ENCODE peak calls at places on chromosomes 2 and 18, in six cellular contexts. B, L, X, C, K and Y are unnamed samples. For H3K36me3, the result is how much of the 10 kb centered on the place peaks cover.

GRCh38 chr2:163794635-163795034 is 58.8 kb upstream of the FIGN start:
- DNase-seq in B (no peak), L (peak), X (no peak), C (no peak), K (no peak), Y (no peak)

GRCh38 chr2:241115361-241115760 is 13.3 kb upstream of the MTERF4 start:
- DNase-seq in B (no peak), L (no peak), X (no peak), C (no peak), K (no peak), Y (no peak)

GRCh38 chr18:46601338-46601908 is 55.6 kb downstream of the LOXHD1 start:
- DNase-seq in B (no peak), L (no peak), X (no peak), C (no peak), K (no peak), Y (no peak)

GRCh38 chr2:174729797-174730529 is 34.3 kb downstream of the CHRNA1 start:
- DNase-seq in B (no peak), L (no peak), X (peak), C (no peak), K (no peak), Y (no peak)

GRCh38 chr18:56451188-56451587 is 187.2 kb downstream of the TXNL1 start:
- DNase-seq in B (no peak), L (peak), X (no peak), C (no peak), K (no peak), Y (no peak)

GRCh38 chr2:128622916-128623620 is 304.4 kb upstream of the HS6ST1 start:
- DNase-seq in B (no peak), L (no peak), X (no peak), C (no peak), K (no peak), Y (no peak)

GRCh38 chr2:186995092-186995491 is 146.1 kb upstream of the ZSWIM2 start:
- DNase-seq in B (no peak), L (peak), X (no peak), C (no peak), K (no peak), Y (no peak)

GRCh38 chr2:102553601-102554000 is 65.8 kb upstream of the SLC9A2 start:
- DNase-seq in B (no peak), L (peak), X (no peak), C (no peak), K (no peak), Y (no peak)

GRCh38 chr2:215619989-215620388 is 184.1 kb upstream of the FN1 start:
- DNase-seq in B (peak), L (no peak), X (no peak), C (no peak), K (peak), Y (no peak)

GRCh38 chr18:51668101-51668500 is 470.6 kb upstream of the MEX3C start:
- DNase-seq in B (peak), L (peak), X (peak), C (no peak), K (peak), Y (no peak)

GRCh38 chr18:79573921-79574491 is 105.6 kb upstream of the CTDP1 start:
- DNase-seq in B (no peak), L (no peak), X (no peak), C (no peak), K (no peak), Y (no peak)

DNA sequence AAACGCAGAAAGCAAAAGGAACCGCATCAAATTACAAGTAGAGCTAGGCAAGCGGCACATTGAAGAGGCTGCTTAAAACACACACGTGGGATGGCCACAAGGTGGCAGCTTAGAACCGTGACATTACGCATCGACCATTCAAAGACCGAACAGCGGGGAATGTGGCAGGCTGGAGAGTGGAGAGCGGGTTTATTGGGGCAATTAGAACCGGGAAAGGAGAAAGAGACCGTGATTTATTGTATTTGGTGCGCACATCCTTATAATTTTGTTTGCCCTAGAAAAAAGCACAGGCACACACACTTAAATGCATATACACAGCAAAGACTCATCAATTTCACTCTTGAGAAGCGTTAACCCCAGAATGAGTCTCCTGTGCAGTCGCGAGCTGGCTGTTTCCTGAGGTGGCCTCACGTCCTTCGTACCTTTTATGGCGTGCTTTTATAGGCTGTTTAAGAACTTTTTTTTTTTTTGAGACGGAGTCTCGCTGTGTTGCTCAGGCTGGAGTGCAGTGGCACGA is 31.7 kb upstream of the MEP1B start:
- DNase-seq in B (peak), L (peak), X (peak), C (peak), K (peak), Y (peak)
- TF ChIP-seq CTCF in B (peak), L (peak), X (peak), C (peak), K (peak), Y (peak)

DNA sequence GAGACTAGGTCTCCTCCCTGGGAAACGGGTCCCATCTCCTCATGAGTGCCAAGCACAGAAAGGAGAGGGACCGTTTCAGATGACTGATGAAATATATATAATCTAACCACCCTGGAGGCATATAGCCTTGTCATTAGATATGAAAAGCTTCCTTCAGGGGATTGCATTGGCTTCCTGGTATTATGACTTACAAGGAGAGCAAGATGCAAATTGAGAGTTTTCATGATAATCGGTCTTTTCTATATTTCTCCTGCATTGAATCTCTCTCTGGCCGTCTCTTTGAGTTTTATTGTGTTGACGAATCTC is 554.8 kb downstream of the CMPK2 start:
- DNase-seq in B (no peak), L (no peak), X (no peak), C (no peak), K (no peak), Y (no peak)
- H3K4me3 ChIP-seq in B (no peak), L (no peak), X (no peak), C (no peak), K (no peak), Y (no peak)

GRCh38 chr2:38298539-38298938 is 78.5 kb downstream of the ATL2 start:
- DNase-seq in B (no peak), L (no peak), X (no peak), C (no peak), K (no peak), Y (no peak)
- H3K36me3 ChIP-seq in B (under half), L (under half), X (under half), C (half or more), K (under half), Y (under half)

GRCh38 chr18:3665187-3665586 is 215.2 kb downstream of the TGIF1 start:
- DNase-seq in B (no peak), L (no peak), X (no peak), C (no peak), K (no peak), Y (no peak)

GRCh38 chr18:3665780-3666525 is 216.0 kb downstream of the TGIF1 start:
- DNase-seq in B (peak), L (peak), X (peak), C (peak), K (peak), Y (peak)

GRCh38 chr18:3663870-3664512 is 214.0 kb downstream of the TGIF1 start:
- DNase-seq in B (no peak), L (no peak), X (no peak), C (no peak), K (no peak), Y (no peak)

GRCh38 chr18:3666526-3667254 is 216.7 kb downstream of the TGIF1 start:
- DNase-seq in B (no peak), L (no peak), X (no peak), C (no peak), K (no peak), Y (no peak)

GRCh38 chr18:3664563-3665178 is 214.7 kb downstream of the TGIF1 start:
- DNase-seq in B (peak), L (no peak), X (peak), C (no peak), K (no peak), Y (no peak)
- TF ChIP-seq CTCF in B (peak), L (no peak), X (peak), C (no peak), K (no peak), Y (peak)

GRCh38 chr2:9251154-9252001 is 44.8 kb downstream of the ASAP2 start:
- DNase-seq in B (peak), L (peak), X (no peak), C (no peak), K (no peak), Y (no peak)
- H3K4me3 ChIP-seq in B (no peak), L (no peak), X (no peak), C (no peak), K (no peak), Y (no peak)

GRCh38 chr18:9788140-9788539 is 80.0 kb downstream of the RAB31 start:
- DNase-seq in B (no peak), L (no peak), X (no peak), C (no peak), K (no peak), Y (no peak)

GRCh38 chr18:9792565-9793226 is 84.6 kb downstream of the RAB31 start:
- DNase-seq in B (peak), L (peak), X (peak), C (no peak), K (no peak), Y (no peak)

GRCh38 chr18:9787716-9788115 is 79.6 kb downstream of the RAB31 start:
- DNase-seq in B (no peak), L (no peak), X (no peak), C (no peak), K (no peak), Y (no peak)

GRCh38 chr18:9788860-9789259 is 80.8 kb downstream of the RAB31 start:
- DNase-seq in B (no peak), L (no peak), X (no peak), C (no peak), K (no peak), Y (no peak)

GRCh38 chr18:9790261-9790660 is 82.2 kb downstream of the RAB31 start:
- DNase-seq in B (no peak), L (no peak), X (no peak), C (no peak), K (no peak), Y (no peak)
- H3K36me3 ChIP-seq in B (under half), L (under half), X (under half), C (under half), K (under half), Y (under half)

DNA sequence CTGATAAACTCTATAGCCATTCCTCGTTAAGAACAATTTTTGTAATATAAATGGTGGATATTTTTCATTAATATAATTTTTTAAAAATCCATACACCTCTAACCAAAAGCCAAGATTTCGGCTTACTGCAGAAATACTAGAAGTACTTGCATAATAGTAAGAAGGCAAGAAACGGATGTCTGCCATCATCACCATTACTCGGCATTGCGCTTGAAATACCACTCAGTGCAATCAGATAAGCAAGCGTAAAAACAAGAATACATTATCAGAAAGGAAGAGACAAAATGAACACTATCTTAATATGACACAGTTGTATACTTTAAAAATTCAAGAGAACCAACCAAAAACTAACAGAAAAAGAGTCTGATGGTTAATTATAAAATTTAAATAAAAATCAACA is 15.2 kb upstream of the BOLA3 start:
- DNase-seq in B (no peak), L (no peak), X (no peak), C (no peak), K (no peak), Y (no peak)
- TF ChIP-seq CTCF in B (no peak), L (no peak), X (no peak), C (no peak), K (no peak), Y (no peak)

DNA sequence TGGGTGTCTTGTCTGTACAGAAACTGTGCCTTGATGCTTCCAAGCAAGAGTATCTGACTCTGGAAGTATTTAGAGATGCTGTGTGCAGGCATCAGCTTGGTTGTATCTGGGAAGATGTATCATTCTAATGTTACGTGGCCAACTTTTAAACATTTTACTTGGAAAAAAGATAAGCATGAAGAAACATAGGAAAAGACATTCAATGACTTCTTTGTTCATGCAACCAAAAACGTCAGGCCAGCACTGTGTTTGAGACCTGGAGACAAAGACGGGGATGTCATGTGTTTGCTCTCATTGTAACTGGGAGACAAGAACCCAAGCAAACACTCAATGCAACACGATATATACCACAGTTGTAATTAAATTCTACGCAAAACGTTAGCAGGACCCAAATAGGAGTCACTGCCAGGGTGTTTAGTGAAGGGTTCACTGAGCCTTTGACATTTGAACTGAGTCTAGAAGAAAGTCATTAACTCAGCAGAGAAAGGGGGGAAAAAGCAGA is 8.9 kb upstream of the SESTD1 start:
- DNase-seq in B (no peak), L (no peak), X (no peak), C (no peak), K (no peak), Y (no peak)
- H3K4me3 ChIP-seq in B (no peak), L (no peak), X (no peak), C (no peak), K (no peak), Y (no peak)